ENCODE peak calls at places on chromosomes 3 and 15, in six cellular contexts. E, H, L, K, M and J are unnamed samples.

GRCh38 chr3:43260412-43260811 is 25.9 kb upstream of the SNRK start:
- DNase-seq in H (peak), L (no peak), K (no peak), M (no peak), E (no peak), J (no peak)

GRCh38 chr15:66415321-66415720 is 28.6 kb downstream of the MAP2K1 start:
- DNase-seq in K (no peak), H (no peak), M (no peak), L (no peak), E (no peak), J (no peak)

GRCh38 chr3:110576962-110577361 is 494.7 kb upstream of the NECTIN3 start:
- DNase-seq in L (no peak), E (peak), H (peak), M (peak), K (no peak), J (no peak)

GRCh38 chr3:100057716-100058575 is 56.4 kb downstream of the FILIP1L start:
- DNase-seq in E (no peak), M (no peak), K (no peak), H (peak), L (no peak), J (no peak)

GRCh38 chr3:17195192-17195611 is 310.4 kb downstream of the PLCL2 start:
- DNase-seq in L (no peak), M (no peak), H (peak), E (peak), K (peak), J (peak)

GRCh38 chr3:101423984-101424888 is 88.8 kb downstream of the SENP7 start:
- DNase-seq in M (no peak), K (no peak), H (no peak), E (no peak), L (no peak), J (no peak)

GRCh38 chr3:81554348-81554747 is 207.1 kb downstream of the GBE1 start:
- DNase-seq in L (no peak), E (peak), H (peak), K (no peak), M (no peak), J (peak)

GRCh38 chr15:76183906-76184639 is 124.3 kb downstream of the TMEM266 start:
- DNase-seq in E (no peak), H (peak), L (no peak), M (no peak), K (no peak), J (no peak)

GRCh38 chr3:42195879-42196330 is 70.1 kb downstream of the CCK start:
- DNase-seq in K (peak), E (no peak), H (no peak), M (no peak), L (no peak), J (peak)

GRCh38 chr15:98728811-98729160 is 80.4 kb downstream of the IGF1R start:
- DNase-seq in K (no peak), H (no peak), E (no peak), M (no peak), L (no peak), J (no peak)

GRCh38 chr15:98729446-98730042 is 81.2 kb downstream of the IGF1R start:
- DNase-seq in M (no peak), E (no peak), H (no peak), L (no peak), K (no peak), J (no peak)

GRCh38 chr15:98725874-98726273 is 77.5 kb downstream of the IGF1R start:
- DNase-seq in L (no peak), M (no peak), K (no peak), H (no peak), E (no peak), J (no peak)

GRCh38 chr15:98728107-98728810 is 79.9 kb downstream of the IGF1R start:
- DNase-seq in E (no peak), M (no peak), K (no peak), H (peak), L (no peak), J (no peak)

DNA sequence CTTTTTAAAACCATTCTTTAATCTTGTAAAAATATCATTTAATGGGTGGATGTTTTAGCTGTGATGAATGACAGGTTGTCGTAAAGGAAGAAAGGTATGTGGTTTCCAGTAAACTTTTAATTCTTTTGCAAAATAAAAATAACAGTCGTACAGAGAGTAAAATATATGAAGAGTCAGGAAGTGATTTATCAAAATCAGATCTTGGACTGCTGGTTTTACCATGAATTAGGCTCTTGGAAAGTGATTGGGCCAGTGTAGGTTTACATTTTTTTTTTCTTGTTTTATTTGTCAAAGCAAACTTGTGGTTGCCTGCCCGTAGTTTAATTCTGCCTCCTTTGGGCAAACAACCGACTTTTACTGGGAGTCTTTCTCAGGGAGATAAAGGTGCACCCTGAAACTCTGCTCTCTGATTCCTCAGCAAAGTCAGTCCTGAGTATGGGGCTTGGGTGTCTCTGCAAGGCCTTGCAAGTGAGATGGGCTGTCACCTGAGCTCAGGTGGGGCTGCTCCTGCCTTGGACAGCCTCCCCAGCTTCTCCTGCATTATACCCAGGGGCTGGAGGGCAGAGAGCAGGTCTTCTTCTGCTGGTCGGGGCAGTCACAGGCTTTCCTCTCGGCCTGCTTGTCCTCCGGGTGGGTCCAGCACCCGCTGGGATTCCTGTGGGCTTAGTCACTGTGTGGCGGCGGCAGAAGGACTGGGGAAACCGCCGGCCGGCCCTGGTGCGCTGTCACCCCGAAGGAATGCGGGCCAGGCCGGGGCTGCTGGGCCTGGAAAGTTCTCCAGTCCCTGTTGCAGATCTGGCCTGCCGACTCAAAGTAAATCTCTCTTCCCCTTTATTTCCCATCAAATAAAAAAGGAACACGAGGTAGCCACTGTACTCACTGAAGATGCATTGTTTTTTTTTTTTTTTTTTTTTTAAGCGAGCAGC is 79.0 kb downstream of the IGF1R start:
- DNase-seq in K (no peak), H (peak), L (peak), M (peak), E (peak), J (no peak)
- H3K4me3 ChIP-seq in K (no peak), H (no peak), L (no peak), M (no peak), E (peak), J (no peak)

DNA sequence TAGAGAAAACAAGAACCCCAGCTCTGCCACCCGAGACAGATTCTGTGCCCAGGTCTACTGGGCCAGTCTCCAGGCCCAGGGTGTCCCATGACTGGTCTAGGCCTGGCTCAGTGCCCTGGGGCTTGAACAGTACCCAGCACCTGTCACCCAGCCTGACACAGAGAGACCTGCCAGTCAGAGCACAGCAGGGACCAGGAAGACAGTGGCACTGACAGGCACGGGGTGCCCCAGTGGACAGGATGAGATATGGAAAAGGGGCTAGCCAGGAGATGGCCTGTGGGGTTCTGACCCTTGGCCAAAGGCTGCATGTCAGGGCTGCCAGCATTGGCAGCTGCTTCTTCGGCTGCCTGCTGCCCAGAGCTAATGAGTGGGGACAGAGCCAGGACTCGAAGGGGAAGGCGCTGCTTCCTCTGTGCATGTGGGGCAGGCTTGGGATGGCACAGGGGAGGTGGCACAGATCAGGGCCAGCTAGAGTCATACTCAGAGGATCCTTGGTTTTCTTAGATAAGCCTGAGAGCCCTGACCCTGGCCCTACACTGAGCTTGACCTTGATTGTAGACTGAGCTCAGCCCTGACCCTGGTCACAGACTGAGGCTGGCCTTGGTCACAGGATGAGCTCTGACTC is 15.2 kb downstream of the CCDC33 start:
- DNase-seq in H (no peak), K (no peak), E (no peak), M (no peak), L (no peak), J (no peak)
- TF ChIP-seq CTCF in H (no peak), K (no peak), E (no peak), M (no peak), L (no peak), J (no peak)

DNA sequence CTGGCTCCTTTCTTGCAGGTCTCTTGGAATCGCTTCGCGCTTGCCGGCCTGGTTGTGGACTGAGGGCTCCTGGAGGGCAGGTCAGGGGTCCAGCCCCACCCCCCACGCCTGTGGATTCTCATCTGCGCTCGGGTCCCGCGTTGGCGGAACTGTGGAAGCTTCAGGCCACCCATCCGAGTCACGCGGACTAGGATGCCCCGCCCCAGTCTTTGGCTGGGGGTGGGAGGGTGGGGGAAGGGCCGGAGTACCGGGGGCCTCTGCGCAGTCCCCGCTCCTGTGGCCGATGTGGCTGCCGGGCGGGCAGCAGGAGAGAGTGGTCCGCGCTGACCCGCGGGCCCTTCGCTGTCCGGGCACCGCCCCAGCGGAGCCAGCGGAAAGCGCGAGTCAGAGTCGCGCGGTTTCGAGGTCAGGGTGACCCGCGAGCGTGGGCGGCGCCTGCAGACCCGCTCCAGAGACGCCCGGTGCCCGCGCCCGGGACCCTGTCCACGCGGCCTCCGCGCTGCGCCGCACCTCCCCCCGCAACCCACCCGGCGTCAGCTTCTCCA is 114.2 kb downstream of the KLF13 start:
- DNase-seq in M (peak), L (peak), H (peak), E (no peak), K (peak), J (no peak)
- H3K4me3 ChIP-seq in M (peak), L (peak), H (peak), E (peak), K (peak), J (no peak)

GRCh38 chr3:170078620-170079281 is 41.0 kb downstream of the GPR160 start:
- DNase-seq in K (no peak), E (no peak), L (no peak), M (peak), H (no peak), J (no peak)
- TF ChIP-seq CTCF in K (no peak), E (no peak), L (no peak), M (peak), H (no peak), J (peak)

DNA sequence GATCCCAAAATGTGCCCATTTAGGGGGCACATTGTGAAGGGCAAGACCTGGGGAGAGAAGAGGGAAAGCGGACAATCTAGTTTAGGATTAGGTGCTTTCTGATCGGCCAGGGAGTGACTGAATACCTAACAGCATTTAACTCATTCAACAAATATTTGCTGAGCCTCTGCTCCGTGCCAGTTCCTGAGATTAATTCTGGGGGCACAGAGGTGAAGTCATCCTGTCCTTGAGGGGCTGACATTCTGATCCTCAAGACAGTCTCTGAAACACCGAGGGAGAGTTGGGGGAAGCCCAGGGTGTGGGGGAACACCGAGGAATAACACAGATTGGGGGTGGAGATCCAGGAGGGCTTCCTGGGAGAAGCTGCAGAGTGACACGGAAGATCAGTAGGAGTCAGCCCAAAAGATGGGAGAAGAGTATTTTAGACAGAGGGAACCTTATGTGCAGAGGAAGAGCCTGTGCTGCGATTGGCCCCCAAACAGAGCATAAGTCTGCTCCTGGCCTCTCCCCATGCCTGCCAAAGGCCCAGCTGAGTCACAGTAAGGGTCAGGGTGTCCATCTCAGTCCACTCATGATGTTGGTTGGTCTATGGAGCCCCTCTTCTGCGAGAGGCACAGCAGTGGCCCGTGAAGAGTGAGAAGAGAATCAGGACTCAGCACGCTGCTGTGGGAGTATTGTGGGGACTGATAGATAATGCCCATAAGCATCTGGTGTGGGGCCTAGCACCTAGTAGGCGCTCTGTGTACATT is 60.2 kb downstream of the AMOTL2 start:
- DNase-seq in L (no peak), K (no peak), M (no peak), E (no peak), H (no peak), J (no peak)
- H3K4me3 ChIP-seq in L (peak), K (no peak), M (no peak), E (peak), H (peak), J (no peak)

GRCh38 chr3:178087376-178087775 is 448.9 kb upstream of the KCNMB2 start:
- DNase-seq in H (no peak), M (no peak), L (no peak), K (no peak), E (no peak), J (no peak)
- TF ChIP-seq CTCF in H (no peak), M (no peak), L (no peak), K (no peak), E (no peak), J (no peak)

GRCh38 chr15:62068071-62068786 is 1.5 kb downstream of the C2CD4A start:
- DNase-seq in K (peak), E (no peak), L (peak), H (peak), M (peak), J (no peak)
- H3K4me3 ChIP-seq in K (peak), E (peak), L (peak), H (peak), M (peak), J (peak)

DNA sequence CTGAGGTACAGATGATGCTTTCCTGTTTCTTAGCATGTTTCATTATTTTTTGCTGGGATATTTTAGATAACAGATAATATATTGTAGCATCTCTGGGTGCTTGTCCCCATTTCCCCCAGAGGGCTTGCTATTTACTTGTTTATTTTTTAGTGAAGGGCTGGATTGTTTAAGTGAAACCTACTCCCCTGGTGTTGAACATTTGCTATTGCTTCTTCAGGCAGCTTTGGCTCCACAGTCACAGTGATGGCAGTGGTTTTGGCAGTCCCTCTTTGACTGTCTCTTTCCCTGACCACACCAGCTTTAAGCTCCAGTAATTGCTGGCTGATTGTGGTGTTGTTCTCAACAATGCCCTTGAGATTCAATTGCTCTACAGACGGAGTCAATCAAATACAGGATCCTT is 128.9 kb downstream of the KLF13 start:
- DNase-seq in K (no peak), L (no peak), E (no peak), M (no peak), H (no peak), J (no peak)
- TF ChIP-seq CTCF in K (peak), L (no peak), E (no peak), M (no peak), H (no peak), J (peak)